ENCODE peak calls at places on chromosomes 3 and 15, in eight cellular contexts. V is HCT116, G is GM23248, X is PC-3, N is SK-N-SH, I is hepatocyte, E is neural progenitor cell, O is GM23338. T is an unnamed sample.

GRCh38 chr3:129974451-129975331 is at the start of gene TRH:
- DNase-seq in V (no peak), G (no peak), X (no peak), N (peak; percentile 68), I (no peak), E (peak; percentile 78), O (peak; percentile 63), T (no peak)

GRCh38 chr3:84224262-84224661 is 734.5 kb upstream of the CADM2 start:
- DNase-seq in V (no peak), G (no peak), X (no peak), N (no peak), I (no peak), E (no peak), O (no peak), T (no peak)

GRCh38 chr3:64291345-64291744 is 66.1 kb upstream of the PRICKLE2 start:
- DNase-seq in V (no peak), G (peak; percentile 97), X (peak; percentile 84), N (no peak), I (peak; percentile 19), E (no peak), O (no peak), T (no peak)

GRCh38 chr15:93929375-93930094 is 301.8 kb upstream of the MCTP2 start:
- DNase-seq in V (no peak), G (peak; percentile 98), X (no peak), N (no peak), I (peak; percentile 42), E (peak; percentile 19), O (peak; percentile 14), T (no peak)

GRCh38 chr3:10248984-10249748 is 907 bp downstream of the TATDN2 start:
- DNase-seq in V (no peak), G (peak; percentile 60), X (peak; percentile 11), N (peak; percentile 48), I (peak; percentile 52), E (peak; percentile 55), O (peak; percentile 55), T (peak; percentile 48)

GRCh38 chr3:193776626-193777025 is 183.6 kb downstream of the OPA1 start:
- DNase-seq in V (no peak), G (no peak), X (no peak), N (no peak), I (no peak), E (no peak), O (no peak), T (peak; percentile 74)

GRCh38 chr3:23809294-23809693 is 3.5 kb downstream of the UBE2E1 start:
- DNase-seq in V (no peak), G (no peak), X (peak; percentile 22), N (no peak), I (no peak), E (no peak), O (no peak), T (no peak)

GRCh38 chr15:58551764-58552504 is 120.1 kb downstream of the LIPC start:
- DNase-seq in V (no peak), G (peak; percentile 94), X (peak; percentile 70), N (no peak), I (peak; percentile 65), E (no peak), O (peak; percentile 47), T (no peak)

GRCh38 chr3:195582947-195583346 is 793 bp downstream of the APOD start:
- DNase-seq in V (peak; percentile 51), G (no peak), X (no peak), N (no peak), I (no peak), E (no peak), O (peak; percentile 75), T (peak; percentile 10)

GRCh38 chr3:106824856-106825255 is 552.4 kb upstream of the CCDC54 start:
- DNase-seq in V (peak; percentile 12), G (peak; percentile 60), X (peak; percentile 77), N (no peak), I (peak; percentile 20), E (peak; percentile 47), O (peak; percentile 61), T (peak; percentile 18)

GRCh38 chr3:192188218-192188835 is 539.0 kb downstream of the FGF12 start:
- DNase-seq in V (peak; percentile 47), G (peak; percentile 18), X (peak; percentile 71), N (peak; percentile 47), I (peak; percentile 81), E (peak; percentile 80), O (peak; percentile 85), T (peak; percentile 79)

GRCh38 chr3:110933786-110934415 is 137.7 kb upstream of the NECTIN3 start:
- DNase-seq in V (no peak), G (peak; percentile 48), X (peak; percentile 52), N (no peak), I (no peak), E (no peak), O (no peak), T (no peak)

GRCh38 chr15:71085809-71086208 is 29.5 kb upstream of the THSD4 start:
- DNase-seq in V (no peak), G (no peak), X (no peak), N (no peak), I (no peak), E (peak; percentile 77), O (peak; percentile 88), T (no peak)

GRCh38 chr3:173916799-173917198 is 519.3 kb downstream of the NLGN1 start:
- DNase-seq in V (no peak), G (no peak), X (no peak), N (no peak), I (no peak), E (no peak), O (no peak), T (no peak)
- H3K4me2 ChIP-seq in V (no peak overlapping the region), G (no peak overlapping the region), X (no peak overlapping the region), N (no peak overlapping the region), I (no peak overlapping the region), E (no peak overlapping the region), O (no peak overlapping the region), T (no peak overlapping the region)

GRCh38 chr15:88894348-88894818 is 961 bp downstream of the HAPLN3 start:
- DNase-seq in V (no peak), G (peak; percentile 40), X (peak; percentile 77), N (peak; percentile 80), I (peak; percentile 85), E (peak; percentile 87), O (peak; percentile 96), T (peak; percentile 23)
- TF ChIP-seq EZH2phosphoT487 in V (no peak), G (no peak), X (no peak), N (no peak), I (no peak), E (no peak), O (no peak), T (no peak)

DNA sequence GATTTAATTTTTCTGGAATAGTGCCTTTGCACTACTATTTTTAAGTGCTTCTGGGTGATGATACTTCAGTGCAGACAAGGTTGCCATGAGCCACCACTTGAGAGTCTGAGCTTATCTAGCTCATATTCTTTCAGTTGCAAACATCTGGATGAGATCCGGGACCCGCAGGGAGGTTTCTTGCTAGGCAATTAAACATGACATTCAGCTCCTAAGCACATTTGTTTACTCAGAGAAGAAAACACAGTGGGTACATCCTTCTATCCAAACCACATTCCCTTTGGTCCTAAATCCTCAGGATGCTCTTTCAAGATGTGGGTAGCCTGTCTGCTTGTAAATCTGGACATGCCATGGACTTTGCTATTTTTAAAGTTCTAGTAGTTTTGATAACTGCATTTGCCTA is 12.0 kb downstream of the PLSCR1 start:
- DNase-seq in V (no peak), G (no peak), X (no peak), N (no peak), I (no peak), E (no peak), O (peak; percentile 20), T (no peak)
- H3K4me1 ChIP-seq in V (no peaks in the 10 kb centered on the region), G (no peaks in the 10 kb centered on the region), X (peaks cover 20% of the 10 kb centered on the region), N (no peaks in the 10 kb centered on the region), I (no peaks in the 10 kb centered on the region), E (no peaks in the 10 kb centered on the region), O (peaks cover 52% of the 10 kb centered on the region), T (no peaks in the 10 kb centered on the region)

DNA sequence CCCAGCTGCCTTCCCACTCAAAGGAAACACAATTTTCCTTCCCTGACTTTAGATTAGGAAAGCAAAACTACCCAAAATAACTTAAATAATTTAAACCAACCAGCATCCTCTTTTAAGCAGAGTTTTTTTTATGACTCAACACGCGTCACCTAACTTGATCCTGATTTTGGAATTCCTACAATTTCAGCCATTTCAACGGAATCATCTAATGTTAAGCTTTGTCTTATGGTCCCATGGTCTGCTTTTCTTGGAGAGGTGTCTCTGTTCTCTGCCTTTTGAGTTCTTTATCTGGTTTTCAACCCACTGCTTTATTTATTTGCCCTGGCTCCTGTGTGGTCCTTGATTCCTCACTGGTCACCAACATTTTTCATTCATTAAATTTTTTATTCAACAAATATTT is 219.2 kb upstream of the ARHGEF26 start:
- DNase-seq in V (no peak), G (peak; percentile 50), X (peak; percentile 63), N (no peak), I (no peak), E (no peak), O (no peak), T (no peak)
- H3K4me2 ChIP-seq in V (peak overlapping the region; percentile 9), G (no peak overlapping the region), X (peak overlapping the region; percentile 64), N (peak overlapping the region; percentile 6), I (no peak overlapping the region), E (no peak overlapping the region), O (no peak overlapping the region), T (no peak overlapping the region)

DNA sequence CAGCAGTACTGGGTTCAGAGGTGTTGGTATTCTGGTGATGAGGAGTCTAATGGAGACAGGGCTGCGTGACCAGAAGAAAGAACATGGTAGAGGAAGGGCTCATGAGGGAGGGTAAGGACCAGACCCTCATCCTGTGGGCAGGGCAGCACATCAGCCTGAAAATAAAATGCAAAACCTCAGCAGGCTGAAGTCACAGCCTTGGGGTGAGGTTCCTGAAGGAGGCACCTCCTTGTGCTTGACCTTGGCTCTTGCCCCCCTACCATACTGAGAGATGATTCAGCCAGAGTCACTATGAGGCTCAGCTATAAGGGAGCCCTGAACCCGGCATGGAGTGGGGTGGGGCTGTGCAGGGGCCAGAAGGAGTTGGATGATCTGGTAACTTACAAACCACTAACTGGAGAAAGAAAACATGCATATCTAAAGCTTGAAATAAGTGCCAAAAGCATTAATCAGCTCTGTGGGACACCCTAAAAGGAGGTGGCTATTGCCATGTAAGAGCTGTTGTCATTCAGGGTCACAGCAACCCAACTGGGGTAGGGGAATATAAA is 60.2 kb downstream of the CORO2B start:
- DNase-seq in V (no peak), G (peak; percentile 79), X (no peak), N (no peak), I (no peak), E (no peak), O (no peak), T (no peak)
- TF ChIP-seq EZH2phosphoT487 in V (no peak), G (no peak), X (no peak), N (no peak), I (no peak), E (no peak), O (no peak), T (no peak)